ENCODE peak calls at places on chromosomes 12 and 14, in nine cellular contexts. P is prostate gland, Z is tibial artery, V is tibial nerve, U is choroid plexus epithelial cell, R is GM23248, E is AG09309, M is A549, N is fibroblast of mammary gland. O is an unnamed sample.

GRCh38 chr14:77965919-77966435 is 166.1 kb downstream of the ADCK1 start:
- DNase-seq in M (peak), V (no peak), U (peak), P (no peak), R (peak), Z (no peak), N (peak), E (no peak), O (peak)

GRCh38 chr12:122975790-122976647 is 975 bp downstream of the OGFOD2 start:
- DNase-seq in V (no peak), R (peak), N (no peak), E (no peak), M (no peak), P (no peak), U (peak), Z (peak), O (no peak)

GRCh38 chr12:34402899-34403705 is 380.8 kb downstream of the ALG10 start:
- DNase-seq in V (no peak), M (no peak), Z (peak), P (peak), U (no peak), N (no peak), E (no peak), R (no peak), O (no peak)

GRCh38 chr12:95982602-95983001 is 13.5 kb downstream of the HAL start:
- DNase-seq in R (no peak), Z (no peak), N (no peak), V (no peak), E (no peak), M (no peak), U (no peak), P (no peak), O (no peak)

GRCh38 chr12:107760207-107760816 is 625 bp downstream of the PRDM4 start:
- DNase-seq in M (peak), P (peak), U (peak), E (no peak), V (peak), R (peak), N (no peak), Z (peak), O (peak)

GRCh38 chr14:64623576-64624165 is 73.9 kb downstream of the PPP1R36 start:
- DNase-seq in U (no peak), R (no peak), E (no peak), V (no peak), M (no peak), Z (no peak), P (no peak), N (no peak), O (no peak)

GRCh38 chr12:67410667-67411067 is 141.5 kb downstream of the CAND1 start:
- DNase-seq in M (no peak), N (no peak), R (peak), U (no peak), Z (no peak), V (no peak), P (no peak), E (no peak), O (no peak)

GRCh38 chr14:59032821-59033220 is 155.6 kb upstream of the DAAM1 start:
- DNase-seq in E (no peak), Z (no peak), M (no peak), U (no peak), V (no peak), R (no peak), P (no peak), N (no peak), O (no peak)

GRCh38 chr12:126171936-126172559 is 1106.8 kb downstream of the AACS start:
- DNase-seq in R (no peak), N (no peak), U (no peak), P (no peak), V (no peak), Z (no peak), E (no peak), M (no peak), O (no peak)

GRCh38 chr14:94028450-94028826 is 2.3 kb downstream of the OTUB2 start:
- DNase-seq in E (no peak), Z (no peak), U (no peak), V (no peak), N (no peak), M (no peak), P (no peak), R (no peak), O (peak)

GRCh38 chr12:108597559-108598471 is at the start of gene TMEM119:
- DNase-seq in V (no peak), M (no peak), N (peak), R (peak), P (no peak), U (no peak), Z (no peak), E (peak), O (no peak)

GRCh38 chr12:91563011-91563410 is 380.4 kb upstream of the DCN start:
- DNase-seq in V (no peak), N (no peak), P (no peak), U (no peak), M (no peak), Z (no peak), R (peak), E (no peak), O (no peak)

GRCh38 chr14:57212919-57213318 is 55.8 kb downstream of the EXOC5 start:
- DNase-seq in P (no peak), E (no peak), Z (no peak), V (no peak), R (no peak), N (no peak), U (peak), M (no peak), O (no peak)

GRCh38 chr12:80848858-80849257 is 88.9 kb downstream of the LIN7A start:
- DNase-seq in Z (no peak), U (no peak), V (no peak), E (no peak), R (no peak), P (no peak), N (no peak), M (no peak), O (no peak)

GRCh38 chr12:31574803-31575573 is 15.9 kb downstream of the DENND5B start:
- DNase-seq in P (no peak), V (no peak), Z (no peak), R (peak), M (no peak), N (no peak), E (no peak), U (no peak), O (no peak)

GRCh38 chr12:12439636-12440035 is 82.8 kb downstream of the BORCS5 start:
- DNase-seq in N (peak), U (peak), Z (no peak), P (no peak), V (no peak), E (no peak), R (peak), M (peak), O (no peak)

GRCh38 chr14:20608383-20609095 is 17.4 kb upstream of the RNASE12 start:
- DNase-seq in M (no peak), U (no peak), V (no peak), E (no peak), P (no peak), R (no peak), N (no peak), Z (no peak), O (peak)
- H3K4me3 ChIP-seq in M (no peak), U (no peak), V (no peak), E (no peak), P (no peak), R (no peak), N (no peak), Z (no peak), O (no peak)

GRCh38 chr14:90759370-90760054 is 56.7 kb downstream of the TTC7B start:
- DNase-seq in R (no peak), U (no peak), Z (no peak), E (no peak), M (no peak), P (no peak), N (peak), V (no peak), O (peak)
- H3K4me3 ChIP-seq in R (peak), U (no peak), Z (peak), E (no peak), M (no peak), P (no peak), N (no peak), V (no peak), O (no peak)

GRCh38 chr14:99234366-99234765 is 37.6 kb downstream of the BCL11B start:
- DNase-seq in E (no peak), Z (no peak), V (no peak), P (no peak), M (no peak), R (no peak), U (no peak), N (no peak), O (no peak)
- H3K4me3 ChIP-seq in E (no peak), Z (no peak), V (no peak), P (no peak), M (no peak), R (no peak), U (no peak), N (no peak), O (no peak)

DNA sequence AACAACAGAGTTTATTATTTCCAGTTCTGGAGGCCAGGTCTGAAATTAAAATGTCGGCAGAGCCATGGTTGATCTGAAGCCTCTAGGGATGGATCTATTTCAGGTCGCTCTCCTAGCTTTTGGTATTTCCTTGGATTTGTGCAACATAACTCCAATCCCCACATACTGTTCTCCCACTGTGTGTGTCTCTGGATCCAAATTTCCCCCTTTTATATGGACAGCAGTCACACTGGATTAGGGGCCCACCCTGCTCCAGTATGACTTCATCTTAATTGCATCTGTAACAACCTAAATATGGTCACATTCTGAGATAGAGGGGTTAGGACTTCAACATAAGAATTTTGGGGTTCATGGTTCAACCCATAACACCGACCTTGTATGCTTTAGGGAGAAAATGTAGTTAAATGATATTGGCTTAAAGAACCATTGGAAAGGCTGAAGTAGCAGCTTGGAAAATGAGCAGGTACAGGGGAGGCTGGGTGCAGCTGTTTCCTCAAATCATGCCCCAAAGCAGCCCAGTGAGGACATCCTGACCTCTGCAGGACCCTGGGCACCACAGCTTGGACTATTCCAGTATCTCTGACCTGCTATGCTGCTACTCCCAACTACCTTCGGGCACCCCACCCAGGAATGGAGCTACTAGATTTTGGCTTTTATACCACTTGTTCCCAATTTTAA is 13.9 kb upstream of the MDM2 start:
- DNase-seq in V (no peak), M (no peak), U (no peak), N (no peak), P (no peak), Z (no peak), R (no peak), E (no peak), O (no peak)
- H3K4me3 ChIP-seq in V (no peak), M (no peak), U (no peak), N (no peak), P (no peak), Z (no peak), R (no peak), E (no peak), O (no peak)

GRCh38 chr12:116712458-116713303 is 25.2 kb downstream of the SPRING1 start:
- DNase-seq in E (no peak), P (peak), M (no peak), N (no peak), V (no peak), Z (no peak), R (no peak), U (no peak), O (no peak)
- H3K4me3 ChIP-seq in E (no peak), P (no peak), M (no peak), N (no peak), V (no peak), Z (no peak), R (no peak), U (no peak), O (no peak)